ENCODE peak calls at places on chromosomes 7 and 10, in five cellular contexts. E is naive B cell, A is lower leg skin, R is amniotic epithelial cell, G is iPS-NIHi11. S is an unnamed sample.

GRCh38 chr10:129531969-129532660 is 65.1 kb downstream of the MGMT start:
- DNase-seq in E (no peak), A (no peak), R (peak), G (no peak), S (no peak)

GRCh38 chr7:70787772-70788171 is 344.2 kb upstream of the GALNT17 start:
- DNase-seq in G (no peak), R (no peak), A (no peak), E (no peak), S (no peak)

GRCh38 chr10:62112325-62112724 is 156.3 kb downstream of the RTKN2 start:
- DNase-seq in E (no peak), A (no peak), G (no peak), R (no peak), S (no peak)

GRCh38 chr10:6151087-6151977 is 51.4 kb upstream of the PFKFB3 start:
- DNase-seq in G (peak), R (peak), A (peak), E (peak), S (peak)

GRCh38 chr10:69049564-69049955 is 38.3 kb upstream of the SRGN start:
- DNase-seq in G (no peak), R (no peak), A (no peak), E (no peak), S (no peak)

GRCh38 chr7:4123823-4124222 is 558.3 kb upstream of the FOXK1 start:
- DNase-seq in A (no peak), G (no peak), R (no peak), E (no peak), S (no peak)

GRCh38 chr10:52043811-52044210 is 270.3 kb upstream of the DKK1 start:
- DNase-seq in G (no peak), A (no peak), R (no peak), E (no peak), S (no peak)

GRCh38 chr7:101856488-101857357 is 39.3 kb downstream of the CUX1 start:
- DNase-seq in E (peak), R (peak), A (peak), G (peak), S (peak)

GRCh38 chr10:24685958-24686540 is 37.6 kb downstream of the ARHGAP21 start:
- DNase-seq in A (no peak), R (peak), G (no peak), E (no peak), S (no peak)

GRCh38 chr10:50625663-50626062 is 1.9 kb upstream of the SGMS1 start:
- DNase-seq in A (no peak), G (peak), E (no peak), R (peak), S (peak)

GRCh38 chr7:98294798-98295382 is 13.4 kb downstream of the BRI3 start:
- DNase-seq in A (no peak), E (peak), R (no peak), G (peak), S (peak)

GRCh38 chr10:17125316-17125715 is 4.3 kb downstream of the CUBN start:
- DNase-seq in R (no peak), E (no peak), A (no peak), G (no peak), S (no peak)

GRCh38 chr10:131816941-131817700 is 83.7 kb upstream of the PPP2R2D start:
- DNase-seq in R (no peak), A (no peak), G (no peak), E (no peak), S (no peak)

GRCh38 chr10:121813211-121813812 is 114.5 kb downstream of the ATE1 start:
- DNase-seq in E (no peak), G (no peak), A (no peak), R (peak), S (no peak)

GRCh38 chr10:119596537-119597404 is at the start of gene TIAL1:
- DNase-seq in R (peak), E (peak), G (peak), A (peak), S (peak)

GRCh38 chr7:18580945-18581344 is 85.4 kb downstream of the HDAC9 start:
- DNase-seq in G (no peak), R (no peak), A (no peak), E (no peak), S (no peak)